ENCODE peak calls at places on chromosomes 3 and 15, in four cellular contexts. K, F, J and S are unnamed samples.

GRCh38 chr3:150922611-150923010 is 17.4 kb upstream of the MINDY4B start:
- DNase-seq in K (no peak), F (peak), J (no peak), S (no peak)

GRCh38 chr3:12891985-12892839 is 50.8 kb upstream of the RPL32 start:
- DNase-seq in K (peak), F (peak), J (no peak), S (peak)

GRCh38 chr3:170410428-170411029 is 8.1 kb upstream of the CLDN11 start:
- DNase-seq in K (no peak), F (peak), J (no peak), S (peak)

GRCh38 chr3:190017575-190018288 is 103.0 kb downstream of the P3H2 start:
- DNase-seq in K (peak), F (peak), J (no peak), S (peak)

GRCh38 chr15:48458876-48459275 is 127.6 kb downstream of the DUT start:
- DNase-seq in K (peak), F (no peak), J (no peak), S (peak)

GRCh38 chr3:173875790-173876189 is 478.2 kb downstream of the NLGN1 start:
- DNase-seq in K (no peak), F (no peak), J (no peak), S (no peak)

GRCh38 chr15:57747206-57747605 is 40.7 kb downstream of the POLR2M start:
- DNase-seq in K (no peak), F (no peak), J (no peak), S (peak)

GRCh38 chr3:196144383-196145105 is 62.7 kb upstream of the TFRC start:
- DNase-seq in K (peak), F (no peak), J (no peak), S (peak)

GRCh38 chr3:105791134-105791533 is 77.7 kb downstream of the CBLB start:
- DNase-seq in K (no peak), F (no peak), J (no peak), S (peak)

GRCh38 chr15:43775411-43775965 is 1.3 kb downstream of the ELL3 start:
- DNase-seq in K (no peak), F (peak), J (peak), S (peak)

GRCh38 chr15:50685976-50686467 is 575 bp downstream of the TRPM7 start:
- DNase-seq in K (no peak), F (peak), J (no peak), S (peak)

GRCh38 chr3:105368575-105369500 is 2.1 kb downstream of the ALCAM start:
- DNase-seq in K (no peak), F (peak), J (peak), S (peak)

GRCh38 chr3:117563063-117563462 is 853.5 kb downstream of the TUSC7 start:
- DNase-seq in K (peak), F (peak), J (no peak), S (no peak)

GRCh38 chr15:70375586-70375985 is 277.9 kb upstream of the TLE3 start:
- DNase-seq in K (no peak), F (no peak), J (no peak), S (no peak)

GRCh38 chr15:70376031-70376928 is 278.6 kb upstream of the TLE3 start:
- DNase-seq in K (no peak), F (no peak), J (no peak), S (no peak)

GRCh38 chr15:70376929-70377691 is 279.4 kb upstream of the TLE3 start:
- DNase-seq in K (no peak), F (peak), J (no peak), S (peak)

GRCh38 chr15:70374096-70374495 is 276.4 kb upstream of the TLE3 start:
- DNase-seq in K (no peak), F (no peak), J (no peak), S (no peak)

DNA sequence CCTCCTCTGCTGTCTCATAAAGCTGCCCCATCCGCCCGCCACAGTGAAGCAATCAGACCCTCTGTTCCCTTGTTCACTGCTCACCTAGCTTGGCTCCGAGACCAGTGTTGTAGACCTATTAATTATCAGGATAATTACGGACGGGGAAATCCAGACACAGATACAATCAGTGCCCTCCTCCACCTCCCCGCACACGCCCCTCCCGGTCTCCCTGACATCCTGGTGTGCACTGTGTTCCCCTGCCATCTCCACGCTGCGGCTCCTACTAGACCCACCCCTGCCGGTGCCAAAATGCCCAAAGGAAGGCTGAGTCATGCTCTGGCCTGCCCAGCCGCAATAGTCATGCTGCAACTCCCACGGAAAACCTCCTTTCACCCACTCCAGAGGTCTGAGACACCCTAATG is 277.3 kb upstream of the TLE3 start:
- DNase-seq in K (no peak), F (no peak), J (peak), S (peak)
- H3K4me3 ChIP-seq in K (no peak), F (no peak), J (no peak), S (no peak)

DNA sequence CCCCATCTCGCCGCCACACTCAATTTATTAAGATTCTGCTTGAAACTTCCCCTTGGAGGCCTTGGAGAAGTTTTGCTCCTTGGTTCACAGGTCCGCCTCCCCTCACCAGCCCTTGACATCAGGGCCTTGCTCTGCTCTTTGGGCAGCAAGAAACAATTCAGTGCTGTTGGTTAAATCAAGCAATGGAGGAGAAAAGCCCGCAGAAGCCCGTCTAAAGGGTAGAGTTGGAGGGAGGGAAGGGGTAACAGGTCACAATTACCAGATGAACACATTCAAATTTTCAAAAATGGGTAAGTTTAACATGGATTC is 429 bp downstream of the PARP9 start:
- DNase-seq in K (no peak), F (no peak), J (no peak), S (peak)
- H3K4me3 ChIP-seq in K (peak), F (no peak), J (peak), S (peak)

DNA sequence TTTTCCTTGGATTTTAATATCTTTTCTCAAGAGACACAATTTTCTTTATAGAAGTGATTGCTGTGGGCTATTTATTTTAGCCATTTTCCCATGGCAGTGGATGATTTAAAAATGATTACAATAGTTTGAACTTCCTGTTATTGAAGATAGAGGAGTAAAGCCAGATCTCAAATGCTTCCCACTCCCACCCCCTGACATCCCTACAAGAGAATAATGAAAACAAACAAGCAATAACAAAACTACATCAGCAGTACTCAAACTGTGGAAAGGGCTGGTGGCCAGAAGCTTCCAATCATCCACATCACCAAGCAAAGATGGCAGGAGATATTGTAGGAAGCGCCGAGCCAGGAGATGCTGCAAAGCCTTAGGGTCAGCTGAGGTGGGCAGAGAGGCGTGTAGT is 831.1 kb upstream of the NR2F2 start:
- DNase-seq in K (no peak), F (no peak), J (no peak), S (no peak)
- H3K4me3 ChIP-seq in K (no peak), F (no peak), J (no peak), S (no peak)

DNA sequence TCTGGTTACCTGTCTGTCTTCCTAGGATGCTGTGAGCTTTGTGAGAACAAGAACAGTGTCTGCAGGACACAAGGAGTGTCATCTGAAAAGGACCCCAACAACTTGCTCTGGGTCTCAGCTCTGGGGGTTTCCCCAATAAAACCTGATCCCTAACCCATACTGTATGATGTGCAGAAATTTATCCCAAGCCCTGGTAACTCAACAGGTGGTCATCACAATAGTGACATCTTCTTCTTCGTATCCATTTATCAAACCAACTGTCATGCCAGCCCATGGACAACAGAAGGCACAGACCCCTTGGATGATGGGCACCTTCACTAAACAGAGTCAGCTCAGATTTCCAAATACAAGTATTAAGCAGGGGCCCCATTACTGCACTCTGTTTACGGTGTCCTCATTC is 127.5 kb downstream of the UACA start:
- DNase-seq in K (no peak), F (no peak), J (no peak), S (no peak)
- H3K4me3 ChIP-seq in K (no peak), F (no peak), J (no peak), S (no peak)

DNA sequence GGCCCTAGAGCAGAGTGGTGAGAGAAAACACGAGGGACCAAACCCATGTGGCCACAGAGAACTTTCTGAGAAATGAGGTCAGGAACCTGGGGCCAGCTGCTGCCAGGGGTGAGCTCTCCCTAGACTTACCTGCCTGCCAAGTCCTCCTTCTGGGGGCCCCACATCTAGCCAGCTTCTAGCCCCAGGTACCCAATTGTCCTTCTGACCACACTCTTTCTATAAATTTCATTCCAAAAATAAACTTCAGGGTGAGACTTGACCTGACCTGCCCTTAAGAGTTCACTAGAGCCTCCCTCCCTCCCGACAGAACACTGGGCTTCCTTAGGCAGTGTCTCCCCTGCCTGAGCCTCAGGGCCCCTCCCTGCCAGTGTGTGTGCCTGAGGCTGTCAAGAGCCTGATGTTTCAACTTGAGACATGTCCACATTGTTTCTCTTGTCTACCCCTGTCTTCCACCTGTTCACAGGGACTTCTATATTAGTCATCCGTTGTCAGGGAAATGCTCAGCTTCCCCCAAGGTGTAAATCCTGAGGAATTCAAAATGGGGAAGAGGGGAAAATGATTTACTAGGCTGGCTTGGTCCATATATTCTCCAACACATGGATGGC is 312.8 kb upstream of the TLE3 start:
- DNase-seq in K (no peak), F (peak), J (no peak), S (no peak)
- H3K4me3 ChIP-seq in K (no peak), F (no peak), J (no peak), S (no peak)

GRCh38 chr15:75945953-75946352 is 42.3 kb downstream of the FBXO22 start:
- DNase-seq in K (peak), F (no peak), J (no peak), S (peak)
- H3K4me3 ChIP-seq in K (no peak), F (no peak), J (no peak), S (no peak)